ENCODE peak calls at places on chromosomes 11 and 22, in four cellular contexts. S, W, C and Z are unnamed samples.

GRCh38 chr11:534592-535518 is 521 bp downstream of the HRAS start:
- DNase-seq in S (no peak), W (no peak), C (no peak), Z (no peak)

GRCh38 chr22:50112151-50113118 is 22.6 kb downstream of the MOV10L1 start:
- DNase-seq in S (no peak), W (no peak), C (no peak), Z (no peak)

GRCh38 chr11:122556605-122557004 is 98.9 kb upstream of the UBASH3B start:
- DNase-seq in S (peak; percentile 78), W (peak; percentile 8), C (peak; percentile 67), Z (peak; percentile 41)

GRCh38 chr11:124793466-124794278 is 6.5 kb downstream of the MSANTD2 start:
- DNase-seq in S (peak; percentile 15), W (peak; percentile 16), C (no peak), Z (no peak)

GRCh38 chr11:64331569-64332371 is 8.2 kb upstream of the CCDC88B start:
- DNase-seq in S (no peak), W (peak; percentile 92), C (peak; percentile 62), Z (no peak)

GRCh38 chr11:126105748-126106080 is 43.0 kb upstream of the CDON start:
- DNase-seq in S (no peak), W (no peak), C (no peak), Z (no peak)

GRCh38 chr11:70910835-70911234 is 341.5 kb downstream of the SHANK2 start:
- DNase-seq in S (no peak), W (no peak), C (no peak), Z (no peak)

GRCh38 chr11:64305691-64306562 is 603 bp downstream of the ESRRA start:
- DNase-seq in S (peak; percentile 75), W (peak; percentile 89), C (peak; percentile 67), Z (peak; percentile 75)

GRCh38 chr11:26626346-26626745 is 54.3 kb upstream of the MUC15 start:
- DNase-seq in S (no peak), W (no peak), C (no peak), Z (no peak)

GRCh38 chr22:38628444-38628843 is 27.7 kb downstream of the FAM227A start:
- DNase-seq in S (no peak), W (no peak), C (no peak), Z (no peak)

GRCh38 chr11:107928046-107928766 is at the start of gene RAB39A:
- DNase-seq in S (peak; percentile 97), W (peak; percentile 89), C (peak; percentile 98), Z (peak; percentile 90)

GRCh38 chr22:45683680-45684079 is 12.0 kb downstream of the ATXN10 start:
- DNase-seq in S (no peak), W (no peak), C (no peak), Z (no peak)

GRCh38 chr22:45239378-45240136 is 1.1 kb downstream of the KIAA0930 start:
- DNase-seq in S (no peak), W (no peak), C (no peak), Z (no peak)

GRCh38 chr22:30435674-30436126 is 10.1 kb downstream of the MTFP1 start:
- DNase-seq in S (no peak), W (peak; percentile 65), C (no peak), Z (no peak)

GRCh38 chr11:116989184-116989583 is 109.0 kb downstream of the SIK3 start:
- DNase-seq in S (no peak), W (no peak), C (no peak), Z (no peak)

GRCh38 chr11:75495749-75496641 is 29.7 kb downstream of the GDPD5 start:
- DNase-seq in S (no peak), W (no peak), C (no peak), Z (no peak)

GRCh38 chr11:65900125-65900898 is at the start of gene FOSL1:
- DNase-seq in S (peak; percentile 74), W (peak; percentile 97), C (no peak), Z (peak; percentile 64)

GRCh38 chr11:66863428-66864125 is 6.7 kb downstream of the LRFN4 start:
- DNase-seq in S (no peak), W (peak; percentile 70), C (no peak), Z (no peak)

GRCh38 chr22:28819253-28820096 is 19.1 kb upstream of the XBP1 start:
- DNase-seq in S (no peak), W (peak; percentile 69), C (no peak), Z (no peak)

GRCh38 chr22:32119568-32120235 is 39.4 kb downstream of the C22orf42 start:
- DNase-seq in S (no peak), W (no peak), C (no peak), Z (no peak)

GRCh38 chr11:117900144-117900651 is 23.7 kb upstream of the FXYD6 start:
- DNase-seq in S (no peak), W (no peak), C (no peak), Z (no peak)

GRCh38 chr11:783581-784015 is 6.3 kb downstream of the CEND1 start:
- DNase-seq in S (peak; percentile 88), W (peak; percentile 82), C (peak; percentile 92), Z (peak; percentile 73)

GRCh38 chr22:24587251-24587650 is 5.6 kb downstream of the LRRC75B start:
- DNase-seq in S (no peak), W (no peak), C (no peak), Z (no peak)

GRCh38 chr22:33746501-33746928 is 173.8 kb downstream of the LARGE1 start:
- DNase-seq in S (no peak), W (no peak), C (no peak), Z (no peak)

GRCh38 chr22:23533328-23533762 is 46.7 kb downstream of the IGLL1 start:
- DNase-seq in S (peak; percentile 80), W (no peak), C (peak; percentile 79), Z (peak; percentile 67)

DNA sequence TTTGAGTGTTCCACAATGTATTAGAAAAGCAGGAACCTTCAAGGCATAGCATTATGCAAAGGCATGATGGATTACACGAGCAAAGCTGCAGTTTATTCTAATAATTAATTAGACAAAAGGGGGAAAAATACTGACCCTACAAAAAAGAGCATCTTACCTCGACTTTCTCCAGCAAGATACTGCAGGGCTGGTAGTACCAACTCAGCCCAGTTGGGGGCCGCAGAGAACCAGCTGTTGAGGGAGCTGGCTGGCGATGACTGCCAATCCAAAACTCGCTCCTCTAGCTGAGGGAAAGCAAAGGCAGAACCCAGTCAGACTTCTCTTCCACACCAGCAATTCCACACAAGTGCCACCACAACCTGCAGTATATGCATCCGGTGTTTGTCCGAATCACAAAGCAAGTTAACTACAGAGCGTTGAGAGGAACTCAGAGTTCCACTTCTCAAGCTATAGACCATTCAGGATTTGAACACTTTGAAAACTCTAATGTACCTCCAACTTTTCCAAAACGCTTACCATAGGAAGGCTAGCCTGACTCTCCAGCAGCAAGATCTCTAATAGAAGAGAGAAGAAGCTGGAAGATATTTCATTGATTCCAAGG is 13.7 kb downstream of the NFRKB start:
- DNase-seq in S (peak; percentile 55), W (no peak), C (peak; percentile 73), Z (peak; percentile 22)
- TF ChIP-seq CTCF in S (peak; percentile 53), W (peak; percentile 50), C (peak; percentile 76), Z (peak; percentile 65)

DNA sequence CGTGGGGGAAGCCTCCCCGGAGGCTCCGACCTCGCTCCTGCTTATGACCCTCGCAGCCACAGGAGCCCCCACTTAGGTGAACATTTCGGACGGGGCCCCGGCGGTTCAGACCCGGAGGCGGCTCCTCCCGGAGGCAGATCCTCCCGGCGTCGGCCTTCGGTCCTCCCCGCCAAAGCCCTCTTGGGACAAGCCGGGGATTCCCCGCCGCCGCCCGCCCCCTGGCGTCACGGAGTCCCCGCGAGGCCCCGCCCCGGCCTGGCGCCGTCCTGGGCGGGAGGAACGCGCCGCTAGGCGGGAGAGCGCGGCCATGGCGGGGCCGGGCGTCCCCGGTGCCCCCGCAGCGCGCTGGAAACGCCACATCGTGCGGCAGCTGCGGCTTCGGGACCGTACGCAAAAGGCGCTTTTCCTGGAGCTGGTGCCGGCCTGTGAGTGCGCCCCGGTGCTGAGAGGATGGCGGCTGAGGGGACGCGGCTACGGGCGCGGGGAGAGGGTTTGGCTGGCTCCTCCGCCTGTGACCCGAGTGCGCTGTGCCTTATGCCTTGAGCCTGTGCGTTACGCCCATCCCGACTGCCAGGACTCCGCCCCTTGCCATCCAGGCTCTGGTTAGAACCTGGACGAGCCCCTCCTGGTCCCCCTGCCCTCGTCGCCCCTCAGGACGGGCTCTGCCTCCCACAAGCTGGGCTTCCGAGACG is at the start of gene ATG16L2:
- DNase-seq in S (peak; percentile 91), W (peak; percentile 91), C (peak; percentile 88), Z (peak; percentile 83)
- TF ChIP-seq CTCF in S (no peak), W (peak; percentile 38), C (no peak), Z (peak; percentile 29)

DNA sequence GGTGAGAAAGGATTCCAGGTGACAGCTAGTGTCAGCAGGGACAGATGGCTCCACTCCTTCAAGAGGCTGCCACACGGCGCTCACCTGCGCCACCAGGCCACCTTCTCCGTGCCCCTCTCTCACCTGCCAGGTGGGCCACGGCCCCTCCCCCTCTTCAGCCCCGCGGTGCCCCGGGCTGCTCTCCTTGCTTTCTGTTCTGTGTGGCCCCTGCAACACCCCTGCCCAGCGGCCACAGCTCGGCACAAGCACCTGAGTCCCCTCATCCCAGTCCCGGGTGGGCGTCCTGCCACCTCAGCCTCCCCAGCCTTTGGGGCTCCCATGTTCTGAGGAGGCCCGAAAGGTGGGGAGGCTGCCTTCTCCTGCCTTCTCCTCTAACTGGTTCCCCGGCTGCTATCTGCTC is 46.4 kb downstream of the APOL1 start:
- DNase-seq in S (no peak), W (no peak), C (no peak), Z (no peak)
- TF ChIP-seq CTCF in S (no peak), W (no peak), C (no peak), Z (no peak)

GRCh38 chr22:37164535-37164887 is 14.8 kb upstream of the IL2RB start:
- DNase-seq in S (no peak), W (no peak), C (no peak), Z (no peak)
- TF ChIP-seq CTCF in S (no peak), W (no peak), C (no peak), Z (no peak)

GRCh38 chr11:44566559-44566949 is 1.1 kb downstream of the CD82 start:
- DNase-seq in S (no peak), W (no peak), C (no peak), Z (no peak)

GRCh38 chr11:44565008-44565745 is at the start of gene CD82:
- DNase-seq in S (peak; percentile 100), W (peak; percentile 100), C (peak; percentile 100), Z (peak; percentile 100)

GRCh38 chr11:44564653-44565007 is 833 bp upstream of the CD82 start:
- DNase-seq in S (peak; percentile 27), W (peak; percentile 63), C (no peak), Z (no peak)

GRCh38 chr11:44566952-44567875 is 1.8 kb downstream of the CD82 start:
- DNase-seq in S (no peak), W (no peak), C (no peak), Z (no peak)

DNA sequence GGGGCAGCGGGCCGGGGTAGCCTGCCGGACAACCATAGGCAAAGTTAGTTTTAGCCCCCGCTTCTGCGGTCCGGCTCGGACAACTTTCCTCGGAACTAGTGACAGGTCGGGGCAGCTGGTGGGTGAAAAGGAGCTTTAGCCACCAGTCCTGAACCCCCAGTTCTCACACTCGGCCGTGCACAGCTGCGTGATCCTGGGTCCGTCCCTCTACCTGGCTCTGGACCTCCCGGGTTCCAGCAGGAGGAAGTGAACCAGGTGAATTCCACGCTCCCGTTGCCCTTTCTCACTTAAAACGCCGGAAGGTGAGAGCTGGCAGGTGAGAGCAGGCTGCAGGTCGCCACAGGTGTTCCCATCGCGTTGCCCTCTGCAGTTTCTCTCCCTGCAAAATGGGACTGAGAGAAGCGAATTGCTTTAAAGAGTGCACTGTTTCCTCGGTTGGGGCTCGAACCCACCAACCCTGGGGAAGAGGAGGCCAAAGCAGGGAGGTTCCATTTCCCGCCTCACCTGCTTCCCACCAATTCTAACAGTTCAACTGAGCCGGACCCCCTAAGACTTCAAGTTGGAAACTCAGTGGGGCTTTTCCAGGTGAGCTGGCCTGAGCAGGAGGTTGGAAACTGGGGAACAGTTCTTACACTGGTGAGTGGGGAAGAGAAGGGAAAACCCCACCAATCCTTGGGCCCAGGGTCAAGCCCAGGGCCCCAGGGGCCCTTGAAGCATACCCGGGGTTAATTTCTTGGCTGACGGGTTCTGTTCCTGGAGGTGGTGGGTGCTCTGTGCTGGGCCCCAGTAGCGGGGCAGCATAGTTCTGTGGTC is 489 bp downstream of the CD82 start:
- DNase-seq in S (no peak), W (no peak), C (no peak), Z (no peak)
- TF ChIP-seq CTCF in S (no peak), W (no peak), C (no peak), Z (no peak)